ENCODE peak calls at places on chromosomes 4 and X, in eight cellular contexts. One of them, this sample, is unnamed.

GRCh38 chr4:60981534-60981933 is 218.6 kb upstream of the ADGRL3 start:
- DNase-seq in cardiac muscle cell: no peak
- DNase-seq in bronchial epithelial cell: no peak
- DNase-seq in endothelial cell: no peak
- DNase-seq in HFFc6: no peak
- DNase-seq in progenitor cell of endocrine pancreas: no peak
- DNase-seq in fibroblast of pulmonary artery: no peak
- DNase-seq in CD4-positive, alpha-beta T cell: no peak
- DNase-seq in this sample: no peak

GRCh38 chr4:168505996-168506395 is 9.1 kb downstream of the PALLD start:
- DNase-seq in cardiac muscle cell: no peak
- DNase-seq in bronchial epithelial cell: no peak
- DNase-seq in endothelial cell: no peak
- DNase-seq in HFFc6: no peak
- DNase-seq in progenitor cell of endocrine pancreas: no peak
- DNase-seq in fibroblast of pulmonary artery: no peak
- DNase-seq in CD4-positive, alpha-beta T cell: no peak
- DNase-seq in this sample: no peak

GRCh38 chrX:66698273-66699204 is 59.7 kb upstream of the EDA2R start:
- DNase-seq in cardiac muscle cell: no peak
- DNase-seq in bronchial epithelial cell: no peak
- DNase-seq in endothelial cell: no peak
- DNase-seq in HFFc6: no peak
- DNase-seq in progenitor cell of endocrine pancreas: no peak
- DNase-seq in fibroblast of pulmonary artery: no peak
- DNase-seq in CD4-positive, alpha-beta T cell: no peak
- DNase-seq in this sample: no peak

GRCh38 chrX:102580891-102581290 is 18.4 kb upstream of the ARMCX5 start:
- DNase-seq in cardiac muscle cell: no peak
- DNase-seq in bronchial epithelial cell: no peak
- DNase-seq in endothelial cell: no peak
- DNase-seq in HFFc6: no peak
- DNase-seq in progenitor cell of endocrine pancreas: no peak
- DNase-seq in fibroblast of pulmonary artery: no peak
- DNase-seq in CD4-positive, alpha-beta T cell: no peak
- DNase-seq in this sample: no peak

GRCh38 chr4:72313121-72313520 is 255.9 kb downstream of the ADAMTS3 start:
- DNase-seq in cardiac muscle cell: no peak
- DNase-seq in bronchial epithelial cell: peak; percentile 23
- DNase-seq in endothelial cell: no peak
- DNase-seq in HFFc6: no peak
- DNase-seq in progenitor cell of endocrine pancreas: no peak
- DNase-seq in fibroblast of pulmonary artery: no peak
- DNase-seq in CD4-positive, alpha-beta T cell: no peak
- DNase-seq in this sample: no peak

GRCh38 chr4:84927428-84927827 is 39.1 kb downstream of the WDFY3 start:
- DNase-seq in cardiac muscle cell: no peak
- DNase-seq in bronchial epithelial cell: no peak
- DNase-seq in endothelial cell: no peak
- DNase-seq in HFFc6: no peak
- DNase-seq in progenitor cell of endocrine pancreas: no peak
- DNase-seq in fibroblast of pulmonary artery: no peak
- DNase-seq in CD4-positive, alpha-beta T cell: no peak
- DNase-seq in this sample: no peak

GRCh38 chrX:136754641-136755040 is 26.1 kb downstream of the ARHGEF6 start:
- DNase-seq in cardiac muscle cell: no peak
- DNase-seq in bronchial epithelial cell: no peak
- DNase-seq in endothelial cell: no peak
- DNase-seq in HFFc6: no peak
- DNase-seq in progenitor cell of endocrine pancreas: no peak
- DNase-seq in fibroblast of pulmonary artery: no peak
- DNase-seq in CD4-positive, alpha-beta T cell: no peak
- DNase-seq in this sample: no peak

GRCh38 chr4:153466637-153467153 is 535 bp downstream of the TMEM131L start:
- DNase-seq in cardiac muscle cell: peak; percentile 57
- DNase-seq in bronchial epithelial cell: no peak
- DNase-seq in endothelial cell: no peak
- DNase-seq in HFFc6: no peak
- DNase-seq in progenitor cell of endocrine pancreas: no peak
- DNase-seq in fibroblast of pulmonary artery: no peak
- DNase-seq in CD4-positive, alpha-beta T cell: no peak
- DNase-seq in this sample: peak; percentile 64

GRCh38 chrX:113400193-113400704 is 559.6 kb upstream of the AMOT start:
- DNase-seq in cardiac muscle cell: no peak
- DNase-seq in bronchial epithelial cell: peak; percentile 5
- DNase-seq in endothelial cell: no peak
- DNase-seq in HFFc6: no peak
- DNase-seq in progenitor cell of endocrine pancreas: no peak
- DNase-seq in fibroblast of pulmonary artery: peak; percentile 58
- DNase-seq in CD4-positive, alpha-beta T cell: no peak
- DNase-seq in this sample: no peak

GRCh38 chr4:38119663-38120374 is 159.6 kb downstream of the PTTG2 start:
- DNase-seq in cardiac muscle cell: no peak
- DNase-seq in bronchial epithelial cell: peak; percentile 48
- DNase-seq in endothelial cell: no peak
- DNase-seq in HFFc6: peak; percentile 88
- DNase-seq in progenitor cell of endocrine pancreas: no peak
- DNase-seq in fibroblast of pulmonary artery: no peak
- DNase-seq in CD4-positive, alpha-beta T cell: no peak
- DNase-seq in this sample: no peak

GRCh38 chr4:26806331-26806730 is 54.3 kb upstream of the STIM2 start:
- DNase-seq in cardiac muscle cell: no peak
- DNase-seq in bronchial epithelial cell: peak; percentile 72
- DNase-seq in endothelial cell: no peak
- DNase-seq in HFFc6: no peak
- DNase-seq in progenitor cell of endocrine pancreas: no peak
- DNase-seq in fibroblast of pulmonary artery: no peak
- DNase-seq in CD4-positive, alpha-beta T cell: no peak
- DNase-seq in this sample: no peak

GRCh38 chr4:156293657-156294297 is 340.1 kb upstream of the CTSO start:
- DNase-seq in cardiac muscle cell: no peak
- DNase-seq in bronchial epithelial cell: peak; percentile 92
- DNase-seq in endothelial cell: no peak
- DNase-seq in HFFc6: peak; percentile 72
- DNase-seq in progenitor cell of endocrine pancreas: no peak
- DNase-seq in fibroblast of pulmonary artery: peak; percentile 93
- DNase-seq in CD4-positive, alpha-beta T cell: no peak
- DNase-seq in this sample: no peak

DNA sequence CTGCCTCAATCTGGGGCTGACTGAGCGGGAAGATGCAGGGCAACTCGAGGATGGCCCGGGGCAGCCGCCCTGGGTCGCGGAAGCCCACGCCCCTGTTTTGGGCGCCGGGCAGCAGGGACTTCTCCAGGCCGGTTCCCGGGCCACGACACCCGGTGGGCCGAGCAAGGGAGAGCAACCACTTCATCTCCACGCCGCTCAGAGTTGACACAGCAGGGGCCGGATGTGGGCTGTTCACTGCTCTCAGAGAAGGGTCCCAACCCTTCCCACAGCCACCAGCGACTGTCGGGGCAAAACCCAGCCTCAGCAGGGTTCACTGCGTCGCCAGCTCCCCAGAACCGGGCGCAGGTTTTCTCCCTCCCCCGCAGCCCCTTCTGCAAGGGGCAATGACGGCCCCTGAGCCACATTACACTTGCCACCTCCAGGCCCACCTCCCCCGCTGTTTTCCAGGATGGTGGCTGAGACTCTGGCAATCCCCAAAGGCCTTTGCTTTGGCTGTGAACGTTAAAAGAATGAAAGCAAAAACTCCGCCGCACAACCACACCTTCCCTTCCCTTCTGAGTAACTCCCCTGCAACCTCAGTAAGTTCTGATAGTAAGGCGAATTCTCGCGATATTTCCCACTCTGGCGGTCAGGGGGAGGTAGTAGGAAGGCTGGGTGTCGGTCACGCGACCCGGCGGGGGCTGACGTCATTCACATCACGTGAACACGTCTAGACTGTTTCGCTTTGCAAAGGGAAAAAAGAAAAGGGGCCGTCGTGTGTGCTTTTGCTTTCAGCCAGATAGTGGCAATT is 718 bp upstream of the CAMK2D start:
- DNase-seq in cardiac muscle cell: peak; percentile 100
- DNase-seq in bronchial epithelial cell: peak; percentile 98
- DNase-seq in endothelial cell: peak; percentile 96
- DNase-seq in HFFc6: peak; percentile 100
- DNase-seq in progenitor cell of endocrine pancreas: peak; percentile 96
- DNase-seq in fibroblast of pulmonary artery: peak; percentile 100
- DNase-seq in CD4-positive, alpha-beta T cell: peak; percentile 94
- DNase-seq in this sample: peak; percentile 92
- TF ChIP-seq CTCF in cardiac muscle cell: no peak
- TF ChIP-seq CTCF in bronchial epithelial cell: no peak
- TF ChIP-seq CTCF in endothelial cell: no peak
- TF ChIP-seq CTCF in HFFc6: peak; percentile 7
- TF ChIP-seq CTCF in progenitor cell of endocrine pancreas: no peak
- TF ChIP-seq CTCF in fibroblast of pulmonary artery: no peak
- TF ChIP-seq CTCF in CD4-positive, alpha-beta T cell: no peak
- TF ChIP-seq CTCF in this sample: no peak

DNA sequence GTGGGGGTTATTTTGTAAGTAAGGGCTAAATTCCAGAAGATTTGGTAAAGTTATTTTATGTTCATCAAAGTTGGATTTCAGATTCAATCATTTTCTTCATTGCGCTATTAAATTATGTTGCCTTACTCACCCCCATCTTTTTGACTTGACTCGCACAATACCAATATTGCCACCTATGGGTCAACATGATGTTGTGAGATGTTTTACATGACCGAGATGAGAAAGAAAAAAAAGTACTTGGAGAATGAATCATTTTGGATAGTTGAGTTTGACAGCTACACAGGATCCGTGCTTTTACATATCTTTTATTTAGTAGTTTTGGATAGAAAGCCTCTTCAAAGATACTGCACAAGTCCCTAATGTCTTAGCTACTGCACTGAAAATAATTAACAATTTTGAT is 224.2 kb upstream of the EMCN start:
- DNase-seq in cardiac muscle cell: peak; percentile 16
- DNase-seq in bronchial epithelial cell: peak; percentile 86
- DNase-seq in endothelial cell: no peak
- DNase-seq in HFFc6: peak; percentile 65
- DNase-seq in progenitor cell of endocrine pancreas: no peak
- DNase-seq in fibroblast of pulmonary artery: peak; percentile 81
- DNase-seq in CD4-positive, alpha-beta T cell: no peak
- DNase-seq in this sample: no peak
- TF ChIP-seq CTCF in cardiac muscle cell: peak; percentile 54
- TF ChIP-seq CTCF in bronchial epithelial cell: peak; percentile 44
- TF ChIP-seq CTCF in endothelial cell: peak; percentile 42
- TF ChIP-seq CTCF in HFFc6: peak; percentile 78
- TF ChIP-seq CTCF in progenitor cell of endocrine pancreas: peak; percentile 11
- TF ChIP-seq CTCF in fibroblast of pulmonary artery: peak; percentile 65
- TF ChIP-seq CTCF in CD4-positive, alpha-beta T cell: no peak
- TF ChIP-seq CTCF in this sample: no peak

GRCh38 chrX:99800016-99800415 is 610.1 kb downstream of the PCDH19 start:
- DNase-seq in cardiac muscle cell: no peak
- DNase-seq in bronchial epithelial cell: no peak
- DNase-seq in endothelial cell: no peak
- DNase-seq in HFFc6: no peak
- DNase-seq in progenitor cell of endocrine pancreas: no peak
- DNase-seq in fibroblast of pulmonary artery: no peak
- DNase-seq in CD4-positive, alpha-beta T cell: no peak
- DNase-seq in this sample: no peak

GRCh38 chrX:99798951-99799350 is 611.1 kb downstream of the PCDH19 start:
- DNase-seq in cardiac muscle cell: no peak
- DNase-seq in bronchial epithelial cell: no peak
- DNase-seq in endothelial cell: no peak
- DNase-seq in HFFc6: no peak
- DNase-seq in progenitor cell of endocrine pancreas: no peak
- DNase-seq in fibroblast of pulmonary artery: no peak
- DNase-seq in CD4-positive, alpha-beta T cell: no peak
- DNase-seq in this sample: no peak

DNA sequence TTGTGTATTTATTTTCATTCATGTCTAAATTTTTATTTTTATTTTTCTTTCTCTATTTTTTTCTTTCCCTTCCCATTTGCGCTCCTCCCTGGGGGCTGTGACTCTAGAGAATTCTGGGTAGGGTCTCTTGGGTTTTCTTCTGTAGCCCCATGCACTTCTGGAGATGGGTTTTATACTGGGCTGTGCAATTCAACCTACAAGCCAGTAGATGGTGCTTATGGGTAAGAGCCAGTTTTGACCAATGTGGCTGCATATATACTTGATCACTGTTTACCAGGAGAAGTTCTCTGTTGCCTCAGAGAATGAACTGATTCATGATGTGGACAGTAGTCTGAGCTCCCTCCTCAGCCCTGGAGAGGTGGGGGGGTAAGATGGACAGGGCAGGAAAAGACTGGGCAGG is 614.6 kb downstream of the PCDH19 start:
- DNase-seq in cardiac muscle cell: no peak
- DNase-seq in bronchial epithelial cell: peak; percentile 0
- DNase-seq in endothelial cell: no peak
- DNase-seq in HFFc6: no peak
- DNase-seq in progenitor cell of endocrine pancreas: no peak
- DNase-seq in fibroblast of pulmonary artery: no peak
- DNase-seq in CD4-positive, alpha-beta T cell: no peak
- DNase-seq in this sample: no peak
- TF ChIP-seq CTCF in cardiac muscle cell: no peak
- TF ChIP-seq CTCF in bronchial epithelial cell: no peak
- TF ChIP-seq CTCF in endothelial cell: no peak
- TF ChIP-seq CTCF in HFFc6: no peak
- TF ChIP-seq CTCF in progenitor cell of endocrine pancreas: no peak
- TF ChIP-seq CTCF in fibroblast of pulmonary artery: no peak
- TF ChIP-seq CTCF in CD4-positive, alpha-beta T cell: no peak
- TF ChIP-seq CTCF in this sample: no peak

GRCh38 chr4:177016541-177017141 is 223.9 kb upstream of the VEGFC start:
- DNase-seq in cardiac muscle cell: no peak
- DNase-seq in bronchial epithelial cell: peak; percentile 92
- DNase-seq in endothelial cell: no peak
- DNase-seq in HFFc6: peak; percentile 93
- DNase-seq in progenitor cell of endocrine pancreas: no peak
- DNase-seq in fibroblast of pulmonary artery: no peak
- DNase-seq in CD4-positive, alpha-beta T cell: no peak
- DNase-seq in this sample: no peak
- TF ChIP-seq CTCF in cardiac muscle cell: no peak
- TF ChIP-seq CTCF in bronchial epithelial cell: no peak
- TF ChIP-seq CTCF in endothelial cell: no peak
- TF ChIP-seq CTCF in HFFc6: no peak
- TF ChIP-seq CTCF in progenitor cell of endocrine pancreas: no peak
- TF ChIP-seq CTCF in fibroblast of pulmonary artery: no peak
- TF ChIP-seq CTCF in CD4-positive, alpha-beta T cell: no peak
- TF ChIP-seq CTCF in this sample: no peak

DNA sequence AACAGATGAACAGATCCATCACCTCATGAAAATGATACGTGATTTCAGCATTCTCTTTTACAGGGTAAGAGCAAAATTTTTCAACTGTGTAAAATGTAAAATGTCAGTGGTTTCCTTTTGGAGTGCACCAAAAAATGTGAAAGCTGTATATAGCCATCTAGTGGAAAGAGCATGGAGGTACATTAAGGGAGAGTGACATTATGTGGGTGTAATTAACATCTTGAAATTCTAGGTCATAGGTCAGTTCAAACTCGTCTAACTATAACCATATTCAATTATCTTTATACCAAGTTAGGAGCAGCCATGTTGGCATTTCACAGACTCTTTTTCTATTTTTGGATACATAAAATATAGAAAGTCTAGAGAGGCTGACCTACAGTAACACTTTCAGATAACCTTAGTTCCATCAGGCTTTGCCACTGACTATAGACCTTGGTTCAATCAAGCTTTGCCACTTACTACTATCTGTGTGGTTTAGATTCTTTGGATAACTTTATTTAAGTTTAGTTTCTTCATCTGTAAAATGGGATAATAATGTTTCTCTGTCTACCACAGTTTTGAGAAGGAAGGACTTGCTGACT is 30.2 kb downstream of the NEIL3 start:
- DNase-seq in cardiac muscle cell: peak; percentile 30
- DNase-seq in bronchial epithelial cell: peak; percentile 47
- DNase-seq in endothelial cell: no peak
- DNase-seq in HFFc6: peak; percentile 55
- DNase-seq in progenitor cell of endocrine pancreas: no peak
- DNase-seq in fibroblast of pulmonary artery: peak; percentile 61
- DNase-seq in CD4-positive, alpha-beta T cell: no peak
- DNase-seq in this sample: no peak
- TF ChIP-seq CTCF in cardiac muscle cell: peak; percentile 74
- TF ChIP-seq CTCF in bronchial epithelial cell: peak; percentile 49
- TF ChIP-seq CTCF in endothelial cell: peak; percentile 74
- TF ChIP-seq CTCF in HFFc6: peak; percentile 92
- TF ChIP-seq CTCF in progenitor cell of endocrine pancreas: peak; percentile 73
- TF ChIP-seq CTCF in fibroblast of pulmonary artery: peak; percentile 79
- TF ChIP-seq CTCF in CD4-positive, alpha-beta T cell: peak; percentile 66
- TF ChIP-seq CTCF in this sample: no peak

This sample was measured in activated B cell treated with CpG ODN at 0.5 μM for 24 hours.